ENCODE peak calls at places on chromosome 13, in five cellular contexts. F is activated CD4-positive, alpha-beta T cell treated with anti-CD3 and anti-CD28 coated beads for 1 hour; S is AG09319; D is NCI-H524; G is GM12865. O is an unnamed sample.

GRCh38 chr13:71864981-71865857 is 1.8 kb downstream of the DACH1 start:
- DNase-seq in F (no peak), D (peak; percentile 67), G (no peak), S (no peak), O (peak; percentile 37)

GRCh38 chr13:26967119-26968038 is 204.2 kb downstream of the USP12 start:
- DNase-seq in F (no peak), D (peak; percentile 99), S (no peak), G (no peak), O (no peak)

GRCh38 chr13:54184576-54184975 is 1156.0 kb downstream of the OLFM4 start:
- DNase-seq in G (no peak), S (no peak), D (no peak), F (no peak), O (no peak)

GRCh38 chr13:91347996-91348905 is 764 bp downstream of the MIR17HG start:
- DNase-seq in S (no peak), G (peak; percentile 66), F (peak; percentile 68), D (peak; percentile 35), O (peak; percentile 23)

GRCh38 chr13:113117956-113118327 is 4.7 kb upstream of the F10 start:
- DNase-seq in D (no peak), S (no peak), F (no peak), G (no peak), O (no peak)

GRCh38 chr13:31035162-31035951 is 102.9 kb downstream of the TEX26 start:
- DNase-seq in G (no peak), S (no peak), D (no peak), F (no peak), O (no peak)

GRCh38 chr13:36371185-36371584 is 25.0 kb upstream of the SPART start:
- DNase-seq in G (no peak), D (no peak), F (no peak), S (no peak), O (no peak)

GRCh38 chr13:59086147-59086546 is 1077.6 kb downstream of the DIAPH3 start:
- DNase-seq in G (no peak), F (no peak), S (no peak), D (no peak), O (peak; percentile 28)

GRCh38 chr13:84399320-84400085 is 517.2 kb upstream of the SLITRK1 start:
- DNase-seq in D (no peak), S (no peak), G (no peak), F (no peak), O (no peak)

GRCh38 chr13:40094056-40094455 is 438.6 kb downstream of the COG6 start:
- DNase-seq in D (no peak), S (no peak), F (no peak), G (no peak), O (no peak)

GRCh38 chr13:46996316-46996715 is 99.5 kb upstream of the HTR2A start:
- DNase-seq in D (no peak), F (no peak), G (peak; percentile 33), S (no peak), O (no peak)

GRCh38 chr13:21986602-21987001 is 315.7 kb downstream of the FGF9 start:
- DNase-seq in S (no peak), F (no peak), D (no peak), G (no peak), O (no peak)

GRCh38 chr13:36998624-36999041 is 507 bp downstream of the ALG5 start:
- DNase-seq in G (peak; percentile 35), S (no peak), D (peak; percentile 47), F (peak; percentile 9), O (no peak)

GRCh38 chr13:22428188-22428828 is 752.5 kb upstream of the SGCG start:
- DNase-seq in F (no peak), D (no peak), S (no peak), G (no peak), O (no peak)

GRCh38 chr13:48496796-48497195 is 36.1 kb downstream of the RCBTB2 start:
- DNase-seq in D (no peak), G (no peak), F (no peak), S (no peak), O (no peak)

GRCh38 chr13:38421590-38422560 is 72.2 kb downstream of the UFM1 start:
- DNase-seq in S (no peak), F (no peak), D (no peak), G (no peak), O (no peak)

GRCh38 chr13:113080901-113081521 is 24.6 kb upstream of the F7 start:
- DNase-seq in F (no peak), G (no peak), S (no peak), D (no peak), O (no peak)

GRCh38 chr13:104318121-104318520 is 1251.9 kb upstream of the SLC10A2 start:
- DNase-seq in F (no peak), S (no peak), G (no peak), D (peak; percentile 46), O (peak; percentile 43)

O was measured in endothelial cell of umbilical vein.